ENCODE peak calls at places on chromosome 3, in nine cellular contexts. P is GM04503, V is neuronal stem cell, M is RCC 7860, B is SK-N-DZ, N is T-cell, J is small intestine, F is MM.1S, K is EL. A is an unnamed sample.

GRCh38 chr3:169227911-169228310 is 435.6 kb downstream of the MECOM start:
- DNase-seq in F (peak), M (no peak), N (no peak), V (no peak), J (no peak), K (peak), P (peak), B (no peak), A (no peak)

GRCh38 chr3:4994823-4995499 is 15.7 kb downstream of the BHLHE40 start:
- DNase-seq in B (no peak), P (peak), N (no peak), K (peak), J (no peak), M (peak), F (no peak), V (no peak), A (no peak)

GRCh38 chr3:155185623-155186022 is 105.5 kb downstream of the MME start:
- DNase-seq in K (peak), P (peak), M (no peak), J (no peak), V (no peak), N (no peak), F (peak), B (no peak), A (no peak)

GRCh38 chr3:160956785-160957184 is 148.4 kb downstream of the B3GALNT1 start:
- DNase-seq in B (no peak), J (no peak), F (peak), K (peak), M (no peak), V (no peak), P (no peak), N (no peak), A (no peak)

GRCh38 chr3:194308635-194309213 is 42.4 kb downstream of the CPN2 start:
- DNase-seq in F (no peak), K (no peak), N (no peak), P (no peak), V (no peak), J (no peak), B (no peak), M (no peak), A (no peak)

GRCh38 chr3:120302361-120302760 is 17.3 kb upstream of the GPR156 start:
- DNase-seq in B (no peak), N (no peak), F (no peak), M (no peak), V (no peak), K (no peak), P (no peak), J (no peak), A (no peak)

GRCh38 chr3:58176827-58177489 is 33.8 kb downstream of the DNASE1L3 start:
- DNase-seq in J (no peak), B (no peak), N (no peak), V (no peak), P (no peak), K (peak), F (no peak), M (no peak), A (no peak)

GRCh38 chr3:6062226-6063187 is 798.4 kb upstream of the GRM7 start:
- DNase-seq in B (peak), K (no peak), F (no peak), V (no peak), N (no peak), M (no peak), P (no peak), J (no peak), A (no peak)

GRCh38 chr3:40615916-40616315 is 91.2 kb downstream of the ZNF621 start:
- DNase-seq in K (no peak), V (no peak), M (no peak), P (no peak), B (peak), J (no peak), F (no peak), N (no peak), A (no peak)

GRCh38 chr3:11564577-11565001 is 79.1 kb downstream of the VGLL4 start:
- DNase-seq in V (no peak), N (no peak), B (no peak), F (no peak), P (no peak), K (no peak), J (no peak), M (no peak), A (no peak)

GRCh38 chr3:33915796-33916589 is 117.6 kb downstream of the PDCD6IP start:
- DNase-seq in K (peak), F (no peak), P (peak), B (peak), J (no peak), M (no peak), V (no peak), N (no peak), A (no peak)

GRCh38 chr3:53888229-53888628 is 3.4 kb downstream of the SELENOK start:
- DNase-seq in K (no peak), J (no peak), V (no peak), B (no peak), M (no peak), P (no peak), N (no peak), F (no peak), A (no peak)

GRCh38 chr3:78003090-78003489 is 963.2 kb downstream of the ROBO2 start:
- DNase-seq in V (no peak), K (peak), M (no peak), J (no peak), N (no peak), P (no peak), F (no peak), B (no peak), A (no peak)

GRCh38 chr3:71219744-71220638 is 363.5 kb downstream of the FOXP1 start:
- DNase-seq in J (no peak), B (no peak), K (no peak), M (no peak), V (no peak), F (no peak), N (no peak), P (no peak), A (no peak)

GRCh38 chr3:63964287-63965073 is 52.3 kb upstream of the SCAANT1 start:
- DNase-seq in K (no peak), J (no peak), B (peak), V (no peak), N (no peak), F (no peak), M (no peak), P (no peak), A (no peak)

GRCh38 chr3:15113884-15114283 is 14.9 kb upstream of the RBSN start:
- DNase-seq in F (no peak), V (no peak), K (no peak), P (no peak), M (no peak), B (no peak), J (no peak), N (no peak), A (no peak)

GRCh38 chr3:21920431-21920830 is 169.4 kb upstream of the ZNF385D start:
- DNase-seq in K (peak), N (no peak), P (peak), B (no peak), V (no peak), J (no peak), F (no peak), M (no peak), A (no peak)

GRCh38 chr3:161484226-161484625 is 12.4 kb upstream of the OTOL1 start:
- DNase-seq in N (no peak), K (no peak), M (no peak), B (no peak), F (no peak), J (no peak), V (no peak), P (no peak), A (no peak)

GRCh38 chr3:195209836-195210551 is 61.0 kb downstream of the XXYLT1 start:
- DNase-seq in B (peak), F (no peak), J (no peak), P (no peak), N (no peak), V (no peak), K (peak), M (no peak), A (no peak)

GRCh38 chr3:38649500-38650247 is at the start of gene SCN5A:
- DNase-seq in J (peak), K (peak), M (no peak), P (no peak), B (peak), N (peak), F (peak), V (no peak), A (peak)

GRCh38 chr3:159796744-159797143 is 191.9 kb upstream of the IL12A start:
- DNase-seq in P (peak), J (no peak), B (no peak), N (no peak), F (no peak), V (no peak), M (peak), K (peak), A (no peak)

GRCh38 chr3:150920236-150920635 is 15.0 kb upstream of the MINDY4B start:
- DNase-seq in B (no peak), J (no peak), P (no peak), F (no peak), M (no peak), N (no peak), V (no peak), K (peak), A (no peak)

GRCh38 chr3:41075958-41076357 is 123.3 kb upstream of the CTNNB1 start:
- DNase-seq in M (no peak), V (no peak), J (peak), F (no peak), B (peak), K (no peak), P (no peak), N (no peak), A (no peak)

GRCh38 chr3:31918179-31919165 is 62.6 kb downstream of the OSBPL10 start:
- DNase-seq in M (no peak), F (peak), J (peak), K (peak), N (no peak), P (no peak), V (no peak), B (no peak), A (no peak)

GRCh38 chr3:172061724-172062184 is 22.4 kb downstream of the FNDC3B start:
- DNase-seq in N (no peak), P (no peak), B (no peak), V (no peak), F (peak), M (peak), K (no peak), J (peak), A (no peak)

GRCh38 chr3:11297126-11297525 is 24.9 kb downstream of the ATG7 start:
- DNase-seq in M (no peak), B (no peak), K (no peak), V (no peak), N (no peak), F (no peak), J (no peak), P (no peak), A (no peak)

GRCh38 chr3:186583820-186584219 is 13.3 kb downstream of the DNAJB11 start:
- DNase-seq in V (no peak), N (no peak), K (no peak), B (no peak), J (no peak), M (no peak), P (no peak), F (no peak), A (no peak)

GRCh38 chr3:127590282-127590592 is 296 bp downstream of the TPRA1 start:
- DNase-seq in V (no peak), N (no peak), M (no peak), P (no peak), B (no peak), K (no peak), J (peak), F (no peak), A (no peak)

GRCh38 chr3:108486272-108486787 is 24.1 kb downstream of the MYH15 start:
- DNase-seq in P (no peak), M (no peak), N (no peak), F (no peak), K (no peak), B (peak), V (no peak), J (no peak), A (no peak)

GRCh38 chr3:156488771-156489170 is 66.1 kb downstream of the SSR3 start:
- DNase-seq in K (peak), B (no peak), M (no peak), N (no peak), V (no peak), F (no peak), J (no peak), P (no peak), A (no peak)

GRCh38 chr3:4351164-4351855 is 48.1 kb downstream of the SETMAR start:
- DNase-seq in J (peak), P (no peak), F (peak), B (no peak), V (no peak), K (no peak), M (peak), N (no peak), A (no peak)

GRCh38 chr3:155385896-155386295 is 92.4 kb upstream of the STRIT1 start:
- DNase-seq in P (no peak), B (no peak), J (no peak), N (no peak), F (no peak), V (no peak), M (no peak), K (no peak), A (no peak)

GRCh38 chr3:7421065-7421464 is 560.1 kb downstream of the GRM7 start:
- DNase-seq in B (no peak), V (no peak), N (no peak), P (no peak), K (no peak), F (no peak), J (no peak), M (no peak), A (no peak)

GRCh38 chr3:196140224-196140623 is 58.3 kb upstream of the TFRC start:
- DNase-seq in N (no peak), B (no peak), J (no peak), K (no peak), F (no peak), M (no peak), V (no peak), P (no peak), A (no peak)

GRCh38 chr3:190305406-190305805 is 16.8 kb downstream of the CLDN1 start:
- DNase-seq in J (no peak), N (no peak), F (no peak), B (no peak), M (no peak), K (peak), V (no peak), P (no peak), A (no peak)

GRCh38 chr3:9091811-9092210 is 128.5 kb upstream of the RAD18 start:
- DNase-seq in F (no peak), V (no peak), J (no peak), P (no peak), M (no peak), K (no peak), N (no peak), B (no peak), A (no peak)